ENCODE peak calls at places on chromosomes 5 and 9, in four cellular contexts. S is HEK293T, Z is HepG2, M is K562. N is an unnamed sample.

GRCh38 chr9:18379073-18379811 is 94.7 kb upstream of the ADAMTSL1 start:
- DNase-seq in S (no peak), Z (no peak), M (no peak), N (no peak)

GRCh38 chr5:95823738-95824609 is 1.4 kb upstream of the GLRX start:
- DNase-seq in S (peak), Z (peak), M (peak), N (no peak)

GRCh38 chr5:53334431-53334941 is 145.9 kb upstream of the FST start:
- DNase-seq in S (no peak), Z (no peak), M (no peak), N (no peak)

GRCh38 chr5:156543348-156543747 is 216.4 kb downstream of the SGCD start:
- DNase-seq in S (no peak), Z (no peak), M (no peak), N (no peak)

GRCh38 chr5:7320641-7321170 is 75.2 kb upstream of the ADCY2 start:
- DNase-seq in S (no peak), Z (no peak), M (no peak), N (no peak)

GRCh38 chr5:142219146-142219545 is 105.7 kb downstream of the SPRY4 start:
- DNase-seq in S (no peak), Z (no peak), M (no peak), N (no peak)

GRCh38 chr9:101832464-101832863 is 94.0 kb upstream of the GRIN3A start:
- DNase-seq in S (no peak), Z (no peak), M (no peak), N (no peak)

GRCh38 chr5:525916-526315 is 1.7 kb upstream of the SLC9A3 start:
- DNase-seq in S (no peak), Z (no peak), M (no peak), N (no peak)

GRCh38 chr5:93790401-93790800 is 49.0 kb upstream of the POU5F2 start:
- DNase-seq in S (no peak), Z (no peak), M (no peak), N (no peak)

GRCh38 chr9:102354041-102354440 is 615.6 kb upstream of the GRIN3A start:
- DNase-seq in S (no peak), Z (no peak), M (no peak), N (no peak)

GRCh38 chr9:137422668-137423000 is 328 bp downstream of the EXD3 start:
- DNase-seq in S (peak), Z (no peak), M (peak), N (peak)

GRCh38 chr9:35070823-35071813 is 1.3 kb downstream of the VCP start:
- DNase-seq in S (no peak), Z (no peak), M (no peak), N (no peak)

GRCh38 chr5:135242021-135242480 is 157.0 kb downstream of the MACROH2A1 start:
- DNase-seq in S (no peak), Z (no peak), M (no peak), N (no peak)

GRCh38 chr5:84383816-84384603 is 670 bp downstream of the EDIL3 start:
- DNase-seq in S (peak), Z (no peak), M (no peak), N (peak)

GRCh38 chr9:71929791-71930440 is 18.5 kb downstream of the C9orf85 start:
- DNase-seq in S (no peak), Z (no peak), M (no peak), N (no peak)

GRCh38 chr9:89955626-89956025 is 350.8 kb downstream of the GADD45G start:
- DNase-seq in S (no peak), Z (no peak), M (no peak), N (no peak)

GRCh38 chr5:90144625-90145327 is 264.8 kb downstream of the CETN3 start:
- DNase-seq in S (no peak), Z (no peak), M (no peak), N (no peak)

GRCh38 chr9:125683486-125683885 is 23.5 kb downstream of the MAPKAP1 start:
- DNase-seq in S (no peak), Z (no peak), M (no peak), N (no peak)

GRCh38 chr9:98010450-98010849 is 27.3 kb downstream of the ANP32B start:
- DNase-seq in S (peak), Z (no peak), M (no peak), N (peak)

GRCh38 chr9:101530076-101530711 is 3.5 kb upstream of the RNF20 start:
- DNase-seq in S (peak), Z (peak), M (peak), N (peak)

GRCh38 chr5:132830436-132831094 is at the start of gene SHROOM1:
- DNase-seq in S (peak), Z (peak), M (peak), N (peak)

GRCh38 chr9:16521868-16522381 is 348.5 kb downstream of the BNC2 start:
- DNase-seq in S (no peak), Z (no peak), M (no peak), N (no peak)

GRCh38 chr9:33139421-33140228 is 27.5 kb downstream of the B4GALT1 start:
- DNase-seq in S (peak), Z (peak), M (no peak), N (no peak)

GRCh38 chr9:82670000-82670399 is 392.9 kb downstream of the RASEF start:
- DNase-seq in S (no peak), Z (no peak), M (no peak), N (no peak)

GRCh38 chr5:77180167-77181081 is 30.1 kb upstream of the PDE8B start:
- DNase-seq in S (no peak), Z (no peak), M (no peak), N (peak)

GRCh38 chr9:70053864-70054263 is 10.2 kb downstream of the MAMDC2 start:
- DNase-seq in S (no peak), Z (no peak), M (no peak), N (no peak)

GRCh38 chr5:73901045-73901444 is 275.0 kb downstream of the ARHGEF28 start:
- DNase-seq in S (no peak), Z (no peak), M (no peak), N (no peak)

GRCh38 chr9:74041588-74041987 is 455.5 kb upstream of the RORB start:
- DNase-seq in S (no peak), Z (peak), M (no peak), N (no peak)

GRCh38 chr5:143484604-143485003 is 81.1 kb upstream of the NR3C1 start:
- DNase-seq in S (no peak), Z (no peak), M (no peak), N (no peak)

GRCh38 chr5:179288101-179288808 is 57.0 kb downstream of the ADAMTS2 start:
- DNase-seq in S (no peak), Z (no peak), M (no peak), N (no peak)

GRCh38 chr9:15927131-15927530 is 374.3 kb downstream of the CCDC171 start:
- DNase-seq in S (no peak), Z (no peak), M (no peak), N (no peak)

GRCh38 chr9:91012933-91013841 is 211.6 kb downstream of the SYK start:
- DNase-seq in S (no peak), Z (no peak), M (no peak), N (no peak)

GRCh38 chr5:1938310-1939000 is 55.7 kb upstream of the IRX4 start:
- DNase-seq in S (no peak), Z (no peak), M (no peak), N (no peak)

GRCh38 chr5:154513669-154514084 is 35.6 kb upstream of the HAND1 start:
- DNase-seq in S (no peak), Z (no peak), M (no peak), N (no peak)

GRCh38 chr5:151298063-151298462 is 5.5 kb downstream of the SLC36A3 start:
- DNase-seq in S (peak), Z (peak), M (peak), N (peak)
- TF ChIP-seq ELF4 in S (no peak), Z (no peak), M (no peak), N (no peak)

DNA sequence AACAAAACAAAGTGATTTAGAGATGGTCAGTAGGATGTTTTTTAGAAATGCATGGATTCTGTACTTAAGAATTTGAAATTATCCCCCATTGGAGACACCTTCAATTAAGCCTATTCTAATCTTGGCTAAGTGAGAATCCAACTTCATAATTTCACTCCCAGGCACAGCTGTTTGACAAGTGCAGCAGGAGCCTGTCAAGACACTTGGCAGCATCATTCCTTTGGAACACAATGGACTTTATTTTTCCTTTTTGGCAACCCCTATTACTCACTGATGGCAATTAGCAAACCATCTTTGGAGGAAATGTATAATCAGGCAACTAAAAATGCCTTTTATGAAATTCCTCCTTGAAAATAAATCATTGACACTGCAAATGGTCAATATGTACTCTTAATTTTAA is 194.7 kb downstream of the GLIS3 start:
- DNase-seq in S (no peak), Z (no peak), M (no peak), N (no peak)
- TF ChIP-seq ELF4 in S (no peak), Z (no peak), M (no peak), N (no peak)

GRCh38 chr5:119287547-119288073 is 68.2 kb upstream of the TNFAIP8 start:
- DNase-seq in S (no peak), Z (no peak), M (no peak), N (no peak)
- TF ChIP-seq ELF4 in S (no peak), Z (no peak), M (no peak), N (no peak)

GRCh38 chr5:86666981-86667380 is 49.2 kb downstream of the COX7C start:
- DNase-seq in S (no peak), Z (no peak), M (no peak), N (no peak)

GRCh38 chr5:86664173-86664572 is 46.4 kb downstream of the COX7C start:
- DNase-seq in S (no peak), Z (no peak), M (no peak), N (no peak)

GRCh38 chr5:86671536-86671935 is 53.8 kb downstream of the COX7C start:
- DNase-seq in S (no peak), Z (no peak), M (no peak), N (no peak)

GRCh38 chr5:86665984-86666760 is 48.4 kb downstream of the COX7C start:
- DNase-seq in S (no peak), Z (no peak), M (no peak), N (peak)
- TF ChIP-seq ELF4 in S (no peak), Z (no peak), M (no peak), N (no peak)

DNA sequence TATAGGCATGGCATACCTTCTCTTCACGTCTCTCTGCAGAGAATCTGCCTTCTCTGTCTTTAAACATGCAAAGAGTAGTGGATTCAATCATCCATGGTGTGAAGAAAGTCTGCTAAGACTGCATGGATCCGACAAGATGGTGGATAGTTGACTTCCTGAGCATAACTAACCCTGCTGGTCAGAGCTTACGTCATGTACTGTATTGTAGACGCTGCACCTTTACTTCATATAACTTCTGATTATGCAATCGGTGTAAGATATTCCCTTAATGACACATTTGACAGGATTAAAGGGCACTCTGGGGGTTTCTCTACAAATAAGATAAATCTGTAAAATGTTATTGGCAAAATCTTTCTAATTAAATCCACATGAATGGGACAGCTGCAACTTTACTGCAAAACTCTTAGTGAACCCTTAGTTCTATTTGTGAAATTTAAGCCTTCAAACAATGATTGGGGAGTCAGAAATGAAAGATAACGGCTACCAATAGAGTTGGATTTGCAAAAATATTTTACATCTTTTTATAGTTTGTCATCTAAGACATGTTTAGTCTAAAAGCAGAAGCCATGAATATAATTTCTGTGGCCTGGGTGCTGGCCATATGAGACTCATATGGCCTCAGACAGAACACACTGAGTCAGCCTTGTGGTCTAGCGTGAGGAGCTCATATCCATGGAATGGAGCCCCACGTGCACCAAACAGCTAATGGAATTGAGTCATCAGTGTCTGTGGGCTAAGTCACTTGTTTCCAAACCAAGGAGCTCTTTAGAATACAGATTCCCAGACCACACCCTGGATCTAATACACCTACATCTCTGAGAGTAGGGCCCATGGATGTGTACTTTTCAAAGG is 240.5 kb upstream of the NREP start:
- DNase-seq in S (no peak), Z (no peak), M (no peak), N (no peak)
- TF ChIP-seq ELF4 in S (no peak), Z (no peak), M (no peak), N (no peak)

DNA sequence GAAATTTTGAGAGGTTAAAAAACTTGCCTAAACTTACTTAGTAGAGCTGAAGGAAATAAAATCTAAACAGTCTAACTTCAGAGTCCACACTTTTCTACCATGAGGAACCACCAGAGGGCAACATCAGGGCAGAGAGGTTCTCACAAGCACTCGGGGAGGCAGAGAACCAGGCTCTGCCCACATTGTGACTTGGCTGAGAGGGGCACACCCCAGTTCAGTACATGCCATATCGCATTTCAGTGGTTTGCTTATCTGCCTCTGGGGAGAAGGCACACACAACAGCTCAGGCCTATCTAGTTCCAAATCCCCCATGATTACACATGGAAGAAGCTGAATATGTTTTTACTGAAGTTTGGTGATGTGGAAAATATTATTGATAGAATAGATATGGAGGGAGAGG is 49.2 kb downstream of the EQTN start:
- DNase-seq in S (peak), Z (peak), M (peak), N (peak)
- TF ChIP-seq ELF4 in S (no peak), Z (no peak), M (no peak), N (no peak)

GRCh38 chr9:5586391-5586802 is 42.5 kb upstream of the RIC1 start:
- DNase-seq in S (no peak), Z (no peak), M (no peak), N (no peak)
- TF ChIP-seq ELF4 in S (no peak), Z (no peak), M (no peak), N (no peak)

DNA sequence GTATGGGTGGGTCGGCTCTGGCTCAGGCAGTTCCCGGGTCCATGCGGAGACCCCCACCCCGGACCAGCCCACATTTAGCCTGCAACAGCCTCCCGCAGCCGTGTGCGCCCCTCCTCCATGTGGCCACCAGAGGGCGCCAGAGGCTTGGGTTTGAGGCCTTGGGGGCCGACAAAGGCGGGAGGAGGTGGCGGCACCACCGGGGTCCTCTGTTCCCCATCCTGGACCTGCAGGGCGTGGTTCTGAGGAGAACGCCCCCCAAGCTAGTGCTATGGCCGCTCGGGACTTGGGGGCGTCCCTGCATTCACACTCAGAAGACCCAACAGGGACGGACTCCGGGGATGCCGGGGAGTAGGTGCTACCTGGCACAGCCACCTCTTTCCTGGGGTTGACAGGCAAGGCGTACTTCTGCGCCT is 16.5 kb downstream of the ASS1 start:
- DNase-seq in S (peak), Z (peak), M (peak), N (peak)
- TF ChIP-seq ELF4 in S (no peak), Z (no peak), M (no peak), N (no peak)

GRCh38 chr9:136346157-136346481 is 17.4 kb downstream of the DNLZ start:
- DNase-seq in S (no peak), Z (no peak), M (no peak), N (no peak)

GRCh38 chr9:136344544-136345280 is 17.4 kb downstream of the GPSM1 start:
- DNase-seq in S (no peak), Z (no peak), M (no peak), N (no peak)

GRCh38 chr9:136343884-136344269 is 16.5 kb downstream of the GPSM1 start:
- DNase-seq in S (no peak), Z (no peak), M (no peak), N (no peak)

GRCh38 chr9:136346927-136347465 is 16.5 kb downstream of the DNLZ start:
- DNase-seq in S (no peak), Z (no peak), M (no peak), N (no peak)

GRCh38 chr9:136345281-136346156 is 18.0 kb downstream of the DNLZ start:
- DNase-seq in S (no peak), Z (peak), M (peak), N (peak)
- TF ChIP-seq ELF4 in S (no peak), Z (peak), M (no peak), N (no peak)